ENCODE peak calls at places on chromosome 18, in ten cellular contexts. One of them, this sample, is unnamed.

GRCh38 chr18:12371590-12371989 is 5.4 kb downstream of the AFG3L2 start:
- DNase-seq in foreskin fibroblast: no peak
- DNase-seq in hypothalamus: no peak
- DNase-seq in cerebellar cortex: no peak
- DNase-seq in activated T-helper 1 cell treated with anti-CD3 and anti-CD28 coated beads, Interleukin-12 subunit alpha, Interleukin-12 subunit beta, Interleukin-2, Interleukin-4 antibody, amounts not matched to agents 30 ng/mL and 10 ng/mL and 1 ng/mL, durations not matched to agents 14 hours and 24 hours and 36 hours: no peak
- DNase-seq in stimulated activated CD8-positive, alpha-beta memory T cell treated with anti-CD3 and anti-CD28 coated beads, Interleukin-15, amount 100 ng/mL, for 24 hours: no peak
- DNase-seq in fibroblast of mammary gland: no peak
- DNase-seq in spleen: no peak
- DNase-seq in T-helper 2 cell: no peak
- DNase-seq in amygdala: no peak
- DNase-seq in this sample: no peak

GRCh38 chr18:79544386-79544963 is 135.1 kb upstream of the CTDP1 start:
- DNase-seq in amygdala: no peak
- DNase-seq in foreskin fibroblast: no peak
- DNase-seq in activated T-helper 1 cell treated with anti-CD3 and anti-CD28 coated beads, Interleukin-12 subunit alpha, Interleukin-12 subunit beta, Interleukin-2, Interleukin-4 antibody, amounts not matched to agents 30 ng/mL and 10 ng/mL and 1 ng/mL, durations not matched to agents 14 hours and 24 hours and 36 hours: no peak
- DNase-seq in hypothalamus: no peak
- DNase-seq in T-helper 2 cell: no peak
- DNase-seq in spleen: peak; percentile 66
- DNase-seq in fibroblast of mammary gland: no peak
- DNase-seq in cerebellar cortex: no peak
- DNase-seq in stimulated activated CD8-positive, alpha-beta memory T cell treated with anti-CD3 and anti-CD28 coated beads, Interleukin-15, amount 100 ng/mL, for 24 hours: no peak
- DNase-seq in this sample: no peak

GRCh38 chr18:43277164-43277600 is at the start of gene SYT4:
- DNase-seq in cerebellar cortex: peak; percentile 99
- DNase-seq in fibroblast of mammary gland: peak; percentile 36
- DNase-seq in spleen: peak; percentile 57
- DNase-seq in foreskin fibroblast: peak; percentile 13
- DNase-seq in hypothalamus: peak; percentile 18
- DNase-seq in T-helper 2 cell: no peak
- DNase-seq in activated T-helper 1 cell treated with anti-CD3 and anti-CD28 coated beads, Interleukin-12 subunit alpha, Interleukin-12 subunit beta, Interleukin-2, Interleukin-4 antibody, amounts not matched to agents 30 ng/mL and 10 ng/mL and 1 ng/mL, durations not matched to agents 14 hours and 24 hours and 36 hours: no peak
- DNase-seq in stimulated activated CD8-positive, alpha-beta memory T cell treated with anti-CD3 and anti-CD28 coated beads, Interleukin-15, amount 100 ng/mL, for 24 hours: no peak
- DNase-seq in amygdala: peak; percentile 48
- DNase-seq in this sample: peak; percentile 54

GRCh38 chr18:9428301-9428706 is 47.0 kb upstream of the RALBP1 start:
- DNase-seq in activated T-helper 1 cell treated with anti-CD3 and anti-CD28 coated beads, Interleukin-12 subunit alpha, Interleukin-12 subunit beta, Interleukin-2, Interleukin-4 antibody, amounts not matched to agents 30 ng/mL and 10 ng/mL and 1 ng/mL, durations not matched to agents 14 hours and 24 hours and 36 hours: no peak
- DNase-seq in hypothalamus: no peak
- DNase-seq in foreskin fibroblast: no peak
- DNase-seq in T-helper 2 cell: no peak
- DNase-seq in stimulated activated CD8-positive, alpha-beta memory T cell treated with anti-CD3 and anti-CD28 coated beads, Interleukin-15, amount 100 ng/mL, for 24 hours: no peak
- DNase-seq in cerebellar cortex: no peak
- DNase-seq in amygdala: no peak
- DNase-seq in spleen: no peak
- DNase-seq in fibroblast of mammary gland: no peak
- DNase-seq in this sample: no peak

GRCh38 chr18:36302676-36303075 is 5.2 kb downstream of the FHOD3 start:
- DNase-seq in stimulated activated CD8-positive, alpha-beta memory T cell treated with anti-CD3 and anti-CD28 coated beads, Interleukin-15, amount 100 ng/mL, for 24 hours: no peak
- DNase-seq in activated T-helper 1 cell treated with anti-CD3 and anti-CD28 coated beads, Interleukin-12 subunit alpha, Interleukin-12 subunit beta, Interleukin-2, Interleukin-4 antibody, amounts not matched to agents 30 ng/mL and 10 ng/mL and 1 ng/mL, durations not matched to agents 14 hours and 24 hours and 36 hours: no peak
- DNase-seq in fibroblast of mammary gland: peak; percentile 43
- DNase-seq in T-helper 2 cell: no peak
- DNase-seq in cerebellar cortex: no peak
- DNase-seq in foreskin fibroblast: peak; percentile 39
- DNase-seq in amygdala: no peak
- DNase-seq in spleen: no peak
- DNase-seq in hypothalamus: no peak
- DNase-seq in this sample: no peak

GRCh38 chr18:54280206-54280550 is 10.9 kb downstream of the POLI start:
- DNase-seq in T-helper 2 cell: no peak
- DNase-seq in fibroblast of mammary gland: no peak
- DNase-seq in amygdala: no peak
- DNase-seq in cerebellar cortex: no peak
- DNase-seq in foreskin fibroblast: no peak
- DNase-seq in stimulated activated CD8-positive, alpha-beta memory T cell treated with anti-CD3 and anti-CD28 coated beads, Interleukin-15, amount 100 ng/mL, for 24 hours: no peak
- DNase-seq in hypothalamus: no peak
- DNase-seq in spleen: no peak
- DNase-seq in activated T-helper 1 cell treated with anti-CD3 and anti-CD28 coated beads, Interleukin-12 subunit alpha, Interleukin-12 subunit beta, Interleukin-2, Interleukin-4 antibody, amounts not matched to agents 30 ng/mL and 10 ng/mL and 1 ng/mL, durations not matched to agents 14 hours and 24 hours and 36 hours: no peak
- DNase-seq in this sample: no peak

GRCh38 chr18:23883277-23883790 is 131.2 kb upstream of the TTC39C start:
- DNase-seq in spleen: no peak
- DNase-seq in T-helper 2 cell: no peak
- DNase-seq in hypothalamus: no peak
- DNase-seq in fibroblast of mammary gland: peak; percentile 16
- DNase-seq in activated T-helper 1 cell treated with anti-CD3 and anti-CD28 coated beads, Interleukin-12 subunit alpha, Interleukin-12 subunit beta, Interleukin-2, Interleukin-4 antibody, amounts not matched to agents 30 ng/mL and 10 ng/mL and 1 ng/mL, durations not matched to agents 14 hours and 24 hours and 36 hours: no peak
- DNase-seq in stimulated activated CD8-positive, alpha-beta memory T cell treated with anti-CD3 and anti-CD28 coated beads, Interleukin-15, amount 100 ng/mL, for 24 hours: no peak
- DNase-seq in cerebellar cortex: no peak
- DNase-seq in amygdala: no peak
- DNase-seq in foreskin fibroblast: peak; percentile 40
- DNase-seq in this sample: no peak

GRCh38 chr18:23827681-23828080 is 138.4 kb downstream of the LAMA3 start:
- DNase-seq in spleen: no peak
- DNase-seq in T-helper 2 cell: no peak
- DNase-seq in stimulated activated CD8-positive, alpha-beta memory T cell treated with anti-CD3 and anti-CD28 coated beads, Interleukin-15, amount 100 ng/mL, for 24 hours: no peak
- DNase-seq in foreskin fibroblast: no peak
- DNase-seq in amygdala: no peak
- DNase-seq in hypothalamus: no peak
- DNase-seq in cerebellar cortex: no peak
- DNase-seq in fibroblast of mammary gland: no peak
- DNase-seq in activated T-helper 1 cell treated with anti-CD3 and anti-CD28 coated beads, Interleukin-12 subunit alpha, Interleukin-12 subunit beta, Interleukin-2, Interleukin-4 antibody, amounts not matched to agents 30 ng/mL and 10 ng/mL and 1 ng/mL, durations not matched to agents 14 hours and 24 hours and 36 hours: no peak
- DNase-seq in this sample: no peak

GRCh38 chr18:77076111-77076510 is 56.5 kb downstream of the MBP start:
- DNase-seq in cerebellar cortex: no peak
- DNase-seq in spleen: peak; percentile 67
- DNase-seq in stimulated activated CD8-positive, alpha-beta memory T cell treated with anti-CD3 and anti-CD28 coated beads, Interleukin-15, amount 100 ng/mL, for 24 hours: no peak
- DNase-seq in activated T-helper 1 cell treated with anti-CD3 and anti-CD28 coated beads, Interleukin-12 subunit alpha, Interleukin-12 subunit beta, Interleukin-2, Interleukin-4 antibody, amounts not matched to agents 30 ng/mL and 10 ng/mL and 1 ng/mL, durations not matched to agents 14 hours and 24 hours and 36 hours: no peak
- DNase-seq in amygdala: no peak
- DNase-seq in fibroblast of mammary gland: no peak
- DNase-seq in T-helper 2 cell: no peak
- DNase-seq in hypothalamus: no peak
- DNase-seq in foreskin fibroblast: no peak
- DNase-seq in this sample: no peak

GRCh38 chr18:54743596-54743995 is 84.7 kb upstream of the RAB27B start:
- DNase-seq in hypothalamus: no peak
- DNase-seq in activated T-helper 1 cell treated with anti-CD3 and anti-CD28 coated beads, Interleukin-12 subunit alpha, Interleukin-12 subunit beta, Interleukin-2, Interleukin-4 antibody, amounts not matched to agents 30 ng/mL and 10 ng/mL and 1 ng/mL, durations not matched to agents 14 hours and 24 hours and 36 hours: no peak
- DNase-seq in T-helper 2 cell: no peak
- DNase-seq in amygdala: no peak
- DNase-seq in foreskin fibroblast: no peak
- DNase-seq in spleen: no peak
- DNase-seq in stimulated activated CD8-positive, alpha-beta memory T cell treated with anti-CD3 and anti-CD28 coated beads, Interleukin-15, amount 100 ng/mL, for 24 hours: no peak
- DNase-seq in fibroblast of mammary gland: no peak
- DNase-seq in cerebellar cortex: no peak
- DNase-seq in this sample: no peak

GRCh38 chr18:26545335-26545734 is 3.0 kb downstream of the KCTD1 start:
- DNase-seq in activated T-helper 1 cell treated with anti-CD3 and anti-CD28 coated beads, Interleukin-12 subunit alpha, Interleukin-12 subunit beta, Interleukin-2, Interleukin-4 antibody, amounts not matched to agents 30 ng/mL and 10 ng/mL and 1 ng/mL, durations not matched to agents 14 hours and 24 hours and 36 hours: no peak
- DNase-seq in hypothalamus: no peak
- DNase-seq in foreskin fibroblast: no peak
- DNase-seq in T-helper 2 cell: no peak
- DNase-seq in stimulated activated CD8-positive, alpha-beta memory T cell treated with anti-CD3 and anti-CD28 coated beads, Interleukin-15, amount 100 ng/mL, for 24 hours: no peak
- DNase-seq in amygdala: no peak
- DNase-seq in spleen: no peak
- DNase-seq in fibroblast of mammary gland: no peak
- DNase-seq in cerebellar cortex: no peak
- DNase-seq in this sample: no peak

GRCh38 chr18:59219672-59220163 is at the start of gene GRP:
- DNase-seq in amygdala: no peak
- DNase-seq in hypothalamus: no peak
- DNase-seq in spleen: no peak
- DNase-seq in foreskin fibroblast: no peak
- DNase-seq in T-helper 2 cell: no peak
- DNase-seq in fibroblast of mammary gland: no peak
- DNase-seq in stimulated activated CD8-positive, alpha-beta memory T cell treated with anti-CD3 and anti-CD28 coated beads, Interleukin-15, amount 100 ng/mL, for 24 hours: no peak
- DNase-seq in activated T-helper 1 cell treated with anti-CD3 and anti-CD28 coated beads, Interleukin-12 subunit alpha, Interleukin-12 subunit beta, Interleukin-2, Interleukin-4 antibody, amounts not matched to agents 30 ng/mL and 10 ng/mL and 1 ng/mL, durations not matched to agents 14 hours and 24 hours and 36 hours: no peak
- DNase-seq in cerebellar cortex: no peak
- DNase-seq in this sample: no peak

GRCh38 chr18:76874643-76875389 is 52.5 kb downstream of the ZNF236 start:
- DNase-seq in fibroblast of mammary gland: no peak
- DNase-seq in activated T-helper 1 cell treated with anti-CD3 and anti-CD28 coated beads, Interleukin-12 subunit alpha, Interleukin-12 subunit beta, Interleukin-2, Interleukin-4 antibody, amounts not matched to agents 30 ng/mL and 10 ng/mL and 1 ng/mL, durations not matched to agents 14 hours and 24 hours and 36 hours: no peak
- DNase-seq in T-helper 2 cell: no peak
- DNase-seq in cerebellar cortex: no peak
- DNase-seq in foreskin fibroblast: peak; percentile 11
- DNase-seq in stimulated activated CD8-positive, alpha-beta memory T cell treated with anti-CD3 and anti-CD28 coated beads, Interleukin-15, amount 100 ng/mL, for 24 hours: no peak
- DNase-seq in hypothalamus: no peak
- DNase-seq in amygdala: no peak
- DNase-seq in spleen: no peak
- DNase-seq in this sample: no peak

GRCh38 chr18:79465392-79465991 is 69.8 kb downstream of the NFATC1 start:
- DNase-seq in cerebellar cortex: no peak
- DNase-seq in hypothalamus: no peak
- DNase-seq in stimulated activated CD8-positive, alpha-beta memory T cell treated with anti-CD3 and anti-CD28 coated beads, Interleukin-15, amount 100 ng/mL, for 24 hours: no peak
- DNase-seq in spleen: peak; percentile 92
- DNase-seq in T-helper 2 cell: no peak
- DNase-seq in fibroblast of mammary gland: peak; percentile 43
- DNase-seq in activated T-helper 1 cell treated with anti-CD3 and anti-CD28 coated beads, Interleukin-12 subunit alpha, Interleukin-12 subunit beta, Interleukin-2, Interleukin-4 antibody, amounts not matched to agents 30 ng/mL and 10 ng/mL and 1 ng/mL, durations not matched to agents 14 hours and 24 hours and 36 hours: no peak
- DNase-seq in foreskin fibroblast: no peak
- DNase-seq in amygdala: no peak
- DNase-seq in this sample: no peak

GRCh38 chr18:55003695-55004094 is 44.4 kb upstream of the CCDC68 start:
- DNase-seq in stimulated activated CD8-positive, alpha-beta memory T cell treated with anti-CD3 and anti-CD28 coated beads, Interleukin-15, amount 100 ng/mL, for 24 hours: no peak
- DNase-seq in hypothalamus: no peak
- DNase-seq in spleen: no peak
- DNase-seq in T-helper 2 cell: no peak
- DNase-seq in amygdala: no peak
- DNase-seq in fibroblast of mammary gland: peak; percentile 7
- DNase-seq in foreskin fibroblast: peak; percentile 60
- DNase-seq in cerebellar cortex: no peak
- DNase-seq in activated T-helper 1 cell treated with anti-CD3 and anti-CD28 coated beads, Interleukin-12 subunit alpha, Interleukin-12 subunit beta, Interleukin-2, Interleukin-4 antibody, amounts not matched to agents 30 ng/mL and 10 ng/mL and 1 ng/mL, durations not matched to agents 14 hours and 24 hours and 36 hours: no peak
- DNase-seq in this sample: no peak

GRCh38 chr18:36850527-36851201 is 21.7 kb downstream of the KIAA1328 start:
- DNase-seq in amygdala: no peak
- DNase-seq in activated T-helper 1 cell treated with anti-CD3 and anti-CD28 coated beads, Interleukin-12 subunit alpha, Interleukin-12 subunit beta, Interleukin-2, Interleukin-4 antibody, amounts not matched to agents 30 ng/mL and 10 ng/mL and 1 ng/mL, durations not matched to agents 14 hours and 24 hours and 36 hours: no peak
- DNase-seq in fibroblast of mammary gland: peak; percentile 95
- DNase-seq in spleen: no peak
- DNase-seq in foreskin fibroblast: peak; percentile 93
- DNase-seq in cerebellar cortex: no peak
- DNase-seq in hypothalamus: no peak
- DNase-seq in stimulated activated CD8-positive, alpha-beta memory T cell treated with anti-CD3 and anti-CD28 coated beads, Interleukin-15, amount 100 ng/mL, for 24 hours: no peak
- DNase-seq in T-helper 2 cell: no peak
- DNase-seq in this sample: no peak

GRCh38 chr18:394997-395383 is 105.5 kb downstream of the COLEC12 start:
- DNase-seq in amygdala: no peak
- DNase-seq in cerebellar cortex: no peak
- DNase-seq in stimulated activated CD8-positive, alpha-beta memory T cell treated with anti-CD3 and anti-CD28 coated beads, Interleukin-15, amount 100 ng/mL, for 24 hours: no peak
- DNase-seq in fibroblast of mammary gland: peak; percentile 93
- DNase-seq in T-helper 2 cell: no peak
- DNase-seq in foreskin fibroblast: peak; percentile 92
- DNase-seq in hypothalamus: no peak
- DNase-seq in spleen: no peak
- DNase-seq in activated T-helper 1 cell treated with anti-CD3 and anti-CD28 coated beads, Interleukin-12 subunit alpha, Interleukin-12 subunit beta, Interleukin-2, Interleukin-4 antibody, amounts not matched to agents 30 ng/mL and 10 ng/mL and 1 ng/mL, durations not matched to agents 14 hours and 24 hours and 36 hours: no peak
- DNase-seq in this sample: peak; percentile 32

GRCh38 chr18:21335927-21336488 is 94.0 kb downstream of the GREB1L start:
- DNase-seq in foreskin fibroblast: no peak
- DNase-seq in hypothalamus: no peak
- DNase-seq in activated T-helper 1 cell treated with anti-CD3 and anti-CD28 coated beads, Interleukin-12 subunit alpha, Interleukin-12 subunit beta, Interleukin-2, Interleukin-4 antibody, amounts not matched to agents 30 ng/mL and 10 ng/mL and 1 ng/mL, durations not matched to agents 14 hours and 24 hours and 36 hours: no peak
- DNase-seq in fibroblast of mammary gland: no peak
- DNase-seq in stimulated activated CD8-positive, alpha-beta memory T cell treated with anti-CD3 and anti-CD28 coated beads, Interleukin-15, amount 100 ng/mL, for 24 hours: no peak
- DNase-seq in spleen: no peak
- DNase-seq in cerebellar cortex: no peak
- DNase-seq in T-helper 2 cell: no peak
- DNase-seq in amygdala: no peak
- DNase-seq in this sample: no peak

GRCh38 chr18:63831080-63831788 is 56.0 kb downstream of the SERPINB7 start:
- DNase-seq in cerebellar cortex: no peak
- DNase-seq in spleen: no peak
- DNase-seq in foreskin fibroblast: peak; percentile 51
- DNase-seq in T-helper 2 cell: no peak
- DNase-seq in amygdala: no peak
- DNase-seq in activated T-helper 1 cell treated with anti-CD3 and anti-CD28 coated beads, Interleukin-12 subunit alpha, Interleukin-12 subunit beta, Interleukin-2, Interleukin-4 antibody, amounts not matched to agents 30 ng/mL and 10 ng/mL and 1 ng/mL, durations not matched to agents 14 hours and 24 hours and 36 hours: no peak
- DNase-seq in fibroblast of mammary gland: peak; percentile 75
- DNase-seq in hypothalamus: no peak
- DNase-seq in stimulated activated CD8-positive, alpha-beta memory T cell treated with anti-CD3 and anti-CD28 coated beads, Interleukin-15, amount 100 ng/mL, for 24 hours: no peak
- DNase-seq in this sample: no peak

GRCh38 chr18:12944724-12945123 is 3.1 kb upstream of the SEH1L start:
- DNase-seq in spleen: no peak
- DNase-seq in fibroblast of mammary gland: peak; percentile 20
- DNase-seq in amygdala: no peak
- DNase-seq in hypothalamus: no peak
- DNase-seq in stimulated activated CD8-positive, alpha-beta memory T cell treated with anti-CD3 and anti-CD28 coated beads, Interleukin-15, amount 100 ng/mL, for 24 hours: no peak
- DNase-seq in T-helper 2 cell: no peak
- DNase-seq in foreskin fibroblast: peak; percentile 38
- DNase-seq in activated T-helper 1 cell treated with anti-CD3 and anti-CD28 coated beads, Interleukin-12 subunit alpha, Interleukin-12 subunit beta, Interleukin-2, Interleukin-4 antibody, amounts not matched to agents 30 ng/mL and 10 ng/mL and 1 ng/mL, durations not matched to agents 14 hours and 24 hours and 36 hours: no peak
- DNase-seq in cerebellar cortex: no peak
- DNase-seq in this sample: peak; percentile 19

GRCh38 chr18:31275722-31276463 is 42.1 kb upstream of the DSG1 start:
- DNase-seq in activated T-helper 1 cell treated with anti-CD3 and anti-CD28 coated beads, Interleukin-12 subunit alpha, Interleukin-12 subunit beta, Interleukin-2, Interleukin-4 antibody, amounts not matched to agents 30 ng/mL and 10 ng/mL and 1 ng/mL, durations not matched to agents 14 hours and 24 hours and 36 hours: no peak
- DNase-seq in T-helper 2 cell: no peak
- DNase-seq in stimulated activated CD8-positive, alpha-beta memory T cell treated with anti-CD3 and anti-CD28 coated beads, Interleukin-15, amount 100 ng/mL, for 24 hours: no peak
- DNase-seq in hypothalamus: no peak
- DNase-seq in foreskin fibroblast: no peak
- DNase-seq in spleen: no peak
- DNase-seq in fibroblast of mammary gland: peak; percentile 7
- DNase-seq in amygdala: no peak
- DNase-seq in cerebellar cortex: no peak
- DNase-seq in this sample: no peak

GRCh38 chr18:41096504-41096903 is 858.5 kb upstream of the PIK3C3 start:
- DNase-seq in fibroblast of mammary gland: peak; percentile 5
- DNase-seq in amygdala: no peak
- DNase-seq in foreskin fibroblast: peak; percentile 43
- DNase-seq in stimulated activated CD8-positive, alpha-beta memory T cell treated with anti-CD3 and anti-CD28 coated beads, Interleukin-15, amount 100 ng/mL, for 24 hours: no peak
- DNase-seq in hypothalamus: no peak
- DNase-seq in activated T-helper 1 cell treated with anti-CD3 and anti-CD28 coated beads, Interleukin-12 subunit alpha, Interleukin-12 subunit beta, Interleukin-2, Interleukin-4 antibody, amounts not matched to agents 30 ng/mL and 10 ng/mL and 1 ng/mL, durations not matched to agents 14 hours and 24 hours and 36 hours: no peak
- DNase-seq in spleen: no peak
- DNase-seq in cerebellar cortex: peak; percentile 12
- DNase-seq in T-helper 2 cell: no peak
- DNase-seq in this sample: no peak

GRCh38 chr18:62869327-62869726 is 154.0 kb downstream of the PHLPP1 start:
- DNase-seq in activated T-helper 1 cell treated with anti-CD3 and anti-CD28 coated beads, Interleukin-12 subunit alpha, Interleukin-12 subunit beta, Interleukin-2, Interleukin-4 antibody, amounts not matched to agents 30 ng/mL and 10 ng/mL and 1 ng/mL, durations not matched to agents 14 hours and 24 hours and 36 hours: no peak
- DNase-seq in foreskin fibroblast: no peak
- DNase-seq in hypothalamus: no peak
- DNase-seq in stimulated activated CD8-positive, alpha-beta memory T cell treated with anti-CD3 and anti-CD28 coated beads, Interleukin-15, amount 100 ng/mL, for 24 hours: no peak
- DNase-seq in T-helper 2 cell: no peak
- DNase-seq in fibroblast of mammary gland: no peak
- DNase-seq in amygdala: no peak
- DNase-seq in cerebellar cortex: no peak
- DNase-seq in spleen: no peak
- DNase-seq in this sample: peak; percentile 49

GRCh38 chr18:37182340-37183135 is 353.6 kb downstream of the KIAA1328 start:
- DNase-seq in hypothalamus: no peak
- DNase-seq in T-helper 2 cell: no peak
- DNase-seq in stimulated activated CD8-positive, alpha-beta memory T cell treated with anti-CD3 and anti-CD28 coated beads, Interleukin-15, amount 100 ng/mL, for 24 hours: no peak
- DNase-seq in activated T-helper 1 cell treated with anti-CD3 and anti-CD28 coated beads, Interleukin-12 subunit alpha, Interleukin-12 subunit beta, Interleukin-2, Interleukin-4 antibody, amounts not matched to agents 30 ng/mL and 10 ng/mL and 1 ng/mL, durations not matched to agents 14 hours and 24 hours and 36 hours: no peak
- DNase-seq in foreskin fibroblast: no peak
- DNase-seq in fibroblast of mammary gland: no peak
- DNase-seq in cerebellar cortex: no peak
- DNase-seq in spleen: no peak
- DNase-seq in amygdala: no peak
- DNase-seq in this sample: peak; percentile 4

GRCh38 chr18:5895300-5895885 is at the start of gene TMEM200C:
- DNase-seq in fibroblast of mammary gland: no peak
- DNase-seq in activated T-helper 1 cell treated with anti-CD3 and anti-CD28 coated beads, Interleukin-12 subunit alpha, Interleukin-12 subunit beta, Interleukin-2, Interleukin-4 antibody, amounts not matched to agents 30 ng/mL and 10 ng/mL and 1 ng/mL, durations not matched to agents 14 hours and 24 hours and 36 hours: no peak
- DNase-seq in foreskin fibroblast: peak; percentile 35
- DNase-seq in T-helper 2 cell: no peak
- DNase-seq in amygdala: no peak
- DNase-seq in hypothalamus: no peak
- DNase-seq in stimulated activated CD8-positive, alpha-beta memory T cell treated with anti-CD3 and anti-CD28 coated beads, Interleukin-15, amount 100 ng/mL, for 24 hours: no peak
- DNase-seq in spleen: no peak
- DNase-seq in cerebellar cortex: no peak
- DNase-seq in this sample: no peak

GRCh38 chr18:2223859-2224258 is 347.4 kb downstream of the METTL4 start:
- DNase-seq in activated T-helper 1 cell treated with anti-CD3 and anti-CD28 coated beads, Interleukin-12 subunit alpha, Interleukin-12 subunit beta, Interleukin-2, Interleukin-4 antibody, amounts not matched to agents 30 ng/mL and 10 ng/mL and 1 ng/mL, durations not matched to agents 14 hours and 24 hours and 36 hours: no peak
- DNase-seq in stimulated activated CD8-positive, alpha-beta memory T cell treated with anti-CD3 and anti-CD28 coated beads, Interleukin-15, amount 100 ng/mL, for 24 hours: no peak
- DNase-seq in foreskin fibroblast: peak; percentile 46
- DNase-seq in spleen: no peak
- DNase-seq in hypothalamus: no peak
- DNase-seq in fibroblast of mammary gland: peak; percentile 37
- DNase-seq in amygdala: no peak
- DNase-seq in cerebellar cortex: peak; percentile 29
- DNase-seq in T-helper 2 cell: no peak
- DNase-seq in this sample: peak; percentile 26

GRCh38 chr18:3350021-3350420 is 88.1 kb downstream of the MYL12B start:
- DNase-seq in spleen: no peak
- DNase-seq in fibroblast of mammary gland: no peak
- DNase-seq in foreskin fibroblast: no peak
- DNase-seq in amygdala: no peak
- DNase-seq in hypothalamus: no peak
- DNase-seq in T-helper 2 cell: no peak
- DNase-seq in cerebellar cortex: no peak
- DNase-seq in stimulated activated CD8-positive, alpha-beta memory T cell treated with anti-CD3 and anti-CD28 coated beads, Interleukin-15, amount 100 ng/mL, for 24 hours: no peak
- DNase-seq in activated T-helper 1 cell treated with anti-CD3 and anti-CD28 coated beads, Interleukin-12 subunit alpha, Interleukin-12 subunit beta, Interleukin-2, Interleukin-4 antibody, amounts not matched to agents 30 ng/mL and 10 ng/mL and 1 ng/mL, durations not matched to agents 14 hours and 24 hours and 36 hours: no peak
- DNase-seq in this sample: no peak

GRCh38 chr18:42925036-42925435 is 190.4 kb downstream of the RIT2 start:
- DNase-seq in cerebellar cortex: no peak
- DNase-seq in foreskin fibroblast: no peak
- DNase-seq in amygdala: no peak
- DNase-seq in T-helper 2 cell: no peak
- DNase-seq in spleen: no peak
- DNase-seq in fibroblast of mammary gland: peak; percentile 28
- DNase-seq in activated T-helper 1 cell treated with anti-CD3 and anti-CD28 coated beads, Interleukin-12 subunit alpha, Interleukin-12 subunit beta, Interleukin-2, Interleukin-4 antibody, amounts not matched to agents 30 ng/mL and 10 ng/mL and 1 ng/mL, durations not matched to agents 14 hours and 24 hours and 36 hours: no peak
- DNase-seq in stimulated activated CD8-positive, alpha-beta memory T cell treated with anti-CD3 and anti-CD28 coated beads, Interleukin-15, amount 100 ng/mL, for 24 hours: no peak
- DNase-seq in hypothalamus: no peak
- DNase-seq in this sample: no peak

This sample was measured in pons.